ENCODE peak calls at places on chromosomes 6 and 20, in eight cellular contexts. T is pancreas; K is body of pancreas; Q is cardiac muscle cell; L is CD8-positive, alpha-beta memory T cell; G is A549; P is Peyer's patch; I is tibial artery. B is an unnamed sample.

GRCh38 chr20:21982559-21982958 is 277.1 kb downstream of the PAX1 start:
- DNase-seq in T (no peak), K (no peak), Q (no peak), L (no peak), G (no peak), P (no peak), I (no peak), B (no peak)

GRCh38 chr6:55704421-55704820 is 125.4 kb upstream of the HMGCLL1 start:
- DNase-seq in T (no peak), K (no peak), Q (peak), L (no peak), G (no peak), P (no peak), I (no peak), B (no peak)

GRCh38 chr6:108277831-108278230 is 17.0 kb upstream of the SNX3 start:
- DNase-seq in T (no peak), K (no peak), Q (no peak), L (no peak), G (no peak), P (no peak), I (no peak), B (no peak)

GRCh38 chr20:31987744-31988143 is 19.8 kb downstream of the XKR7 start:
- DNase-seq in T (no peak), K (no peak), Q (no peak), L (no peak), G (peak), P (no peak), I (no peak), B (no peak)

GRCh38 chr6:125942677-125943527 is 13.7 kb upstream of the HINT3 start:
- DNase-seq in T (no peak), K (peak), Q (peak), L (no peak), G (no peak), P (no peak), I (no peak), B (no peak)

GRCh38 chr6:91864911-91865310 is 1278.0 kb upstream of the MAP3K7 start:
- DNase-seq in T (no peak), K (no peak), Q (no peak), L (no peak), G (no peak), P (no peak), I (no peak), B (no peak)

GRCh38 chr6:120854583-120854982 is 479.7 kb downstream of the TBC1D32 start:
- DNase-seq in T (no peak), K (no peak), Q (no peak), L (no peak), G (no peak), P (no peak), I (no peak), B (no peak)

GRCh38 chr20:41165001-41165882 is 27.9 kb downstream of the PLCG1 start:
- DNase-seq in T (no peak), K (no peak), Q (no peak), L (no peak), G (no peak), P (no peak), I (no peak), B (no peak)

GRCh38 chr20:22583773-22584629 is at the start of gene FOXA2:
- DNase-seq in T (peak), K (peak), Q (no peak), L (no peak), G (peak), P (no peak), I (no peak), B (no peak)

GRCh38 chr6:63058601-63059000 is 152.7 kb upstream of the FKBP1C start:
- DNase-seq in T (no peak), K (no peak), Q (no peak), L (no peak), G (peak), P (no peak), I (no peak), B (no peak)

GRCh38 chr6:142771162-142771561 is 173.8 kb downstream of the HIVEP2 start:
- DNase-seq in T (peak), K (no peak), Q (no peak), L (no peak), G (no peak), P (no peak), I (no peak), B (no peak)

GRCh38 chr20:15700147-15700765 is 873.0 kb downstream of the KIF16B start:
- DNase-seq in T (no peak), K (no peak), Q (no peak), L (no peak), G (no peak), P (no peak), I (no peak), B (no peak)

GRCh38 chr6:52389626-52390360 is 27.8 kb downstream of the PAQR8 start:
- DNase-seq in T (peak), K (peak), Q (peak), L (peak), G (peak), P (peak), I (no peak), B (peak)

GRCh38 chr20:63354636-63355385 is 6.3 kb downstream of the CHRNA4 start:
- DNase-seq in T (peak), K (no peak), Q (no peak), L (no peak), G (no peak), P (no peak), I (no peak), B (no peak)

GRCh38 chr20:22383156-22383555 is 201.2 kb downstream of the FOXA2 start:
- DNase-seq in T (no peak), K (no peak), Q (peak), L (no peak), G (no peak), P (no peak), I (no peak), B (no peak)

GRCh38 chr20:438581-439469 is 23.5 kb downstream of the TBC1D20 start:
- DNase-seq in T (no peak), K (no peak), Q (peak), L (peak), G (no peak), P (peak), I (no peak), B (peak)

GRCh38 chr6:142803027-142803426 is 141.9 kb downstream of the HIVEP2 start:
- DNase-seq in T (no peak), K (no peak), Q (peak), L (no peak), G (no peak), P (no peak), I (no peak), B (no peak)

GRCh38 chr6:79789843-79790242 is 157.5 kb downstream of the ELOVL4 start:
- DNase-seq in T (no peak), K (no peak), Q (no peak), L (no peak), G (no peak), P (no peak), I (no peak), B (no peak)

GRCh38 chr6:84657486-84657885 is 106.9 kb downstream of the TBX18 start:
- DNase-seq in T (no peak), K (no peak), Q (no peak), L (no peak), G (no peak), P (no peak), I (no peak), B (no peak)

GRCh38 chr6:104229057-104229456 is 630.7 kb downstream of the HACE1 start:
- DNase-seq in T (no peak), K (no peak), Q (no peak), L (no peak), G (no peak), P (no peak), I (no peak), B (no peak)

GRCh38 chr6:117781550-117781949 is 106.3 kb downstream of the NUS1 start:
- DNase-seq in T (no peak), K (no peak), Q (no peak), L (no peak), G (no peak), P (no peak), I (no peak), B (no peak)

GRCh38 chr6:117783280-117783679 is 108.0 kb downstream of the NUS1 start:
- DNase-seq in T (no peak), K (no peak), Q (no peak), L (no peak), G (no peak), P (no peak), I (no peak), B (no peak)
- H3K4me3 ChIP-seq in T (no peak), K (no peak), Q (no peak), L (no peak), G (no peak), P (no peak), I (no peak), B (no peak)

GRCh38 chr20:36992802-36993334 is 41.4 kb upstream of the SAMHD1 start:
- DNase-seq in T (no peak), K (no peak), Q (no peak), L (no peak), G (no peak), P (no peak), I (no peak), B (no peak)

GRCh38 chr20:36991708-36992107 is 40.2 kb upstream of the SAMHD1 start:
- DNase-seq in T (no peak), K (no peak), Q (no peak), L (no peak), G (no peak), P (no peak), I (no peak), B (no peak)

GRCh38 chr20:36988494-36988966 is 37.0 kb upstream of the SAMHD1 start:
- DNase-seq in T (no peak), K (no peak), Q (peak), L (peak), G (no peak), P (no peak), I (no peak), B (no peak)
- H3K4me3 ChIP-seq in T (no peak), K (no peak), Q (no peak), L (no peak), G (no peak), P (no peak), I (no peak), B (no peak)

GRCh38 chr20:56516631-56517030 is 7.9 kb upstream of the FAM209A start:
- DNase-seq in T (no peak), K (no peak), Q (no peak), L (no peak), G (no peak), P (no peak), I (peak), B (no peak)
- H3K4me3 ChIP-seq in T (no peak), K (no peak), Q (no peak), L (no peak), G (no peak), P (no peak), I (no peak), B (no peak)

DNA sequence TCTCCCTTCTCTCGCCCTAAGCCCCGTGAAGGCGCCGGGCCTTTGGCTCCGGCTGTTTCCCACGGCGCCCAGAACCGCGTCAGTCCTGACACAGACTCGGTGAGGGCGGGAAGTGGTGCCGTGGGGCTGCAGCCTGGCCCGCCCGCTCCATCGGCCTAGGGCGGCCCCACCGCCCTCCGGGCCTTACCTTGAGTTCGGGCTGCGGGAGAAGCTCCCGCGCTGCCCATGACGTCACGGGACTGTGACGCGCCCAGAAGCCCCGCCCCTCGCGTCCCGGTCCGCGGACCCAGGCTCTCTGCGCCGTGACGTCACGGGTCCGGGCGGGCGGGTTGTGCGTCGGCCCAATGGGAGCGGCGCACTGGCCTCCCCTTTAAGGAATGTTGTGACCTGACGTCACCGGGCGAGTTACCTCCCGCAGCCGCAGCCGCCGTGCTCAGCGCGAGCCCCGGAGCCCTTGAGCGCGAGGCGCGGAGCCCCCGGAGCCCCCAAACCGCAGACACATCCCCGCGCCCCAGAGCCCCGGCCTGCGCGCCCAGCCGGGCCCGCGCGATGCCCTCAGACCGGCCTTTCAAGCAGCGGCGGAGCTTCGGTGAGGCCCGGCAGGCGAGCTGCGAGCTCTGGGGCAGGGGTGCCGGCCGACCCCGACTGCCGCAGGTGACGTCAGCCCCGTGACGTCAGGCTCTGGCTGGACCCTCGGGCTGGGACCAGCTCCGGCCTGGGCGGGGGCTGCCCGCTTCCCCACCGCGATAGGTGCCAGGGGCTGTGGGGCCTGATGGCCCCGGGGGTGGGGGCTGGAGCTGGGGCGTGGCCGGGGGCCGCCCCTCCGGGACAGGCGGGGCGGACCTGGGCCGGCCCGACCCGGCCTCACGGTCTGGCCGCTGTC is at the start of gene MAP1LC3A:
- DNase-seq in T (peak), K (peak), Q (peak), L (peak), G (peak), P (peak), I (peak), B (peak)
- H3K4me3 ChIP-seq in T (peak), K (peak), Q (peak), L (peak), G (peak), P (peak), I (peak), B (peak)

DNA sequence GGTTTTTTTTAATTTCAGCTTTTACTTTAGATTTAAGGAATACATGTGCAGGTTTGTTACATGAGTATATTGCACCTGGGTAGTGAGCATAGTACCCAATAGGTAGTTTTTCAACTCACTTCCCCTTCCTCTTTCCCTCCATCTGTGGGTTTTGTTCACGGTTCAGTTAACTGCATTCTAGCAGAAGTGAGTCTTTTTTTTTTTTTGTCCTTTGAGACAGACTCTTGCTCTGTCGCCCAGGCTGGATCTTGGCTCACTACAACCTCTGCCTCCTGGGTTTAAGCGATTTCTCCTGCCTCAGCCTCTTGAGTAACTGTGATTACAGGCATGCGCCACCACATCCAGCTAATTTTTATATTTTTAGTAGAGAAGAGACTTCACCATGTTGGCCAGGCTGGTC is 8.7 kb downstream of the UBR2 start:
- DNase-seq in T (no peak), K (no peak), Q (no peak), L (peak), G (no peak), P (peak), I (no peak), B (peak)
- H3K4me3 ChIP-seq in T (no peak), K (no peak), Q (no peak), L (no peak), G (no peak), P (no peak), I (no peak), B (peak)

GRCh38 chr6:170296746-170297576 is 6.1 kb upstream of the DLL1 start:
- DNase-seq in T (no peak), K (no peak), Q (no peak), L (no peak), G (no peak), P (no peak), I (peak), B (no peak)
- H3K4me3 ChIP-seq in T (no peak), K (no peak), Q (peak), L (no peak), G (no peak), P (peak), I (no peak), B (no peak)

GRCh38 chr6:74741608-74742007 is 464.2 kb downstream of the COL12A1 start:
- DNase-seq in T (peak), K (no peak), Q (no peak), L (no peak), G (no peak), P (no peak), I (no peak), B (no peak)
- H3K4me3 ChIP-seq in T (no peak), K (no peak), Q (no peak), L (no peak), G (no peak), P (no peak), I (no peak), B (no peak)

DNA sequence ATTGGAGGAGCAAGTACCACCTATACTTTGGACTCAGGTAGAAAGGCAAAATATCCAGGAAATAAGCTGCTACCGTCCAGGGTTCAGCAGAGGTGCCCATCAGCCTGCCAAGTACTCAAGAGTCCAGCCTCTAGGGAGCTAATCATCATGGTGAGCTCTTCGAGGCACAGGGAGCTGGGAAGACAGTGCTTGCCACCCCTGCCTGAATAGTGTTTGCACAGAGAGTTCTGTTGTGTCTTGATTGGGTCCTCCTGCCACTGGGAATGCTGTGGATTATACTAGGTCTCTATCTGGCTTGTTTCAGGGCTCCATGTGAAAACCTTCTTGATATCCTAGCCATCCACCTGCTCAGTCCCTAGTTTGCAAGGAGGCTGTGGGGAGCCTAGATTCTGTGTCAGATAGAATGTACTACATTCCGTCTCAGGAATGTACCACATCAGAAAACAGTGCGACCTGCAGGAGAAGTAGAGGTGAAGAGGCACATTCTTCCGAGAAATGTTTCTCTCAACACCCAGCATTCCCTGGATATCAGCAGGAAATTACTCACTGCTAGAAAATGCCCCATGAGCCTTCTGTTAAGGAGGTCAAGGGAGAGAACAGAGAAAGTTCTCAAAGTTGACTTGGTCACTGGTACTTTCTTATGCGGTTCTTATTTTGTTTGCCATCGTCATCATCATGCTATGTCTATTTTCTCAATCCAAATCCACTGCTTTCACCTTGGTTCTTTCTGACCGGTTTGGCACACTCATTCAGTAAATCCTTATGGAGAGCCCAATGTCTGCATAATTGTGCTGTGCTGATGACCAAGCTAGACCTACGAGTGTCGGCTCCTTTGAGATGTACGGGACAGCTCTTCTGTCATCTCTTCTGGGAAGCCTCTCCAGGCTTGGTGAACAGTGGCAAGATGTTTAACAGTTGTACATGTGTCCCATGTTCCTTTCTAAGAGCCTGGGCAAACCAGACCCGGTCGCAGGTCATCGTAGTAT is 30.7 kb downstream of the PTPN1 start:
- DNase-seq in T (no peak), K (no peak), Q (peak), L (no peak), G (peak), P (no peak), I (no peak), B (no peak)
- H3K4me3 ChIP-seq in T (no peak), K (no peak), Q (no peak), L (no peak), G (no peak), P (no peak), I (no peak), B (no peak)

GRCh38 chr20:45100563-45101245 is at the start of gene KCNS1:
- DNase-seq in T (peak), K (peak), Q (peak), L (no peak), G (no peak), P (no peak), I (no peak), B (no peak)
- H3K4me3 ChIP-seq in T (peak), K (no peak), Q (no peak), L (no peak), G (no peak), P (peak), I (no peak), B (no peak)

GRCh38 chr20:44745560-44746366 is at the start of gene KCNK15:
- DNase-seq in T (peak), K (peak), Q (peak), L (no peak), G (no peak), P (no peak), I (peak), B (peak)
- H3K4me3 ChIP-seq in T (peak), K (peak), Q (peak), L (peak), G (peak), P (peak), I (peak), B (no peak)